ENCODE peak calls at places on chromosomes 12 and 14, in ten cellular contexts. M is stomach, N is tibial nerve, J is ovary, S is transverse colon, V is esophagus muscularis mucosa, G is A549, T is upper lobe of left lung, C is suprapubic skin, A is SK-N-SH. E is an unnamed sample.

GRCh38 chr12:52390739-52391617 is 5.5 kb upstream of the KRT84 start:
- DNase-seq in M (no peak), N (no peak), J (no peak), S (peak; percentile 22), V (no peak), G (peak; percentile 62), T (no peak), C (no peak), A (peak; percentile 44), E (peak; percentile 56)

GRCh38 chr12:57582440-57582839 is 8.6 kb upstream of the PIP4K2C start:
- DNase-seq in M (no peak), N (no peak), J (no peak), S (no peak), V (no peak), G (no peak), T (no peak), C (no peak), A (no peak), E (no peak)

GRCh38 chr14:90510208-90510607 is 113.4 kb downstream of the CALM1 start:
- DNase-seq in M (peak; percentile 88), N (no peak), J (no peak), S (peak; percentile 81), V (no peak), G (no peak), T (peak; percentile 51), C (no peak), A (no peak), E (peak; percentile 86)

GRCh38 chr12:106392746-106393145 is 35.2 kb downstream of the POLR3B start:
- DNase-seq in M (no peak), N (no peak), J (no peak), S (no peak), V (no peak), G (no peak), T (no peak), C (no peak), A (no peak), E (no peak)

GRCh38 chr12:53505086-53505485 is 2.2 kb downstream of the NPFF start:
- DNase-seq in M (no peak), N (no peak), J (peak; percentile 35), S (no peak), V (no peak), G (no peak), T (no peak), C (no peak), A (no peak), E (no peak)

GRCh38 chr12:103278329-103278728 is 217.4 kb downstream of the C12orf42 start:
- DNase-seq in M (no peak), N (no peak), J (no peak), S (no peak), V (no peak), G (no peak), T (no peak), C (no peak), A (no peak), E (no peak)

GRCh38 chr12:3816266-3816665 is 56.9 kb downstream of the PARP11 start:
- DNase-seq in M (no peak), N (no peak), J (no peak), S (no peak), V (no peak), G (no peak), T (no peak), C (no peak), A (no peak), E (no peak)

GRCh38 chr14:72855913-72856312 is 38.0 kb downstream of the DPF3 start:
- DNase-seq in M (no peak), N (no peak), J (no peak), S (peak; percentile 55), V (no peak), G (no peak), T (no peak), C (no peak), A (no peak), E (no peak)

GRCh38 chr12:115941362-115941761 is 336.1 kb downstream of the MED13L start:
- DNase-seq in M (no peak), N (no peak), J (no peak), S (no peak), V (peak; percentile 64), G (no peak), T (no peak), C (no peak), A (no peak), E (no peak)

GRCh38 chr12:112964067-112964670 is 14.2 kb upstream of the OAS2 start:
- DNase-seq in M (no peak), N (no peak), J (no peak), S (no peak), V (no peak), G (no peak), T (no peak), C (no peak), A (no peak), E (no peak)

GRCh38 chr14:78090820-78091219 is 79.4 kb upstream of the NRXN3 start:
- DNase-seq in M (no peak), N (no peak), J (no peak), S (no peak), V (no peak), G (no peak), T (no peak), C (peak; percentile 40), A (no peak), E (no peak)

GRCh38 chr14:96741151-96741977 is 55.8 kb upstream of the VRK1 start:
- DNase-seq in M (peak; percentile 68), N (no peak), J (peak; percentile 28), S (peak; percentile 49), V (no peak), G (peak; percentile 64), T (peak; percentile 59), C (no peak), A (peak; percentile 91), E (peak; percentile 67)

GRCh38 chr14:99255621-99256482 is 16.1 kb downstream of the BCL11B start:
- DNase-seq in M (no peak), N (no peak), J (no peak), S (no peak), V (no peak), G (no peak), T (no peak), C (no peak), A (no peak), E (no peak)
- TF ChIP-seq EP300 in M (no peak), N (no peak), J (no peak), S (no peak), V (no peak), G (no peak), T (no peak), C (no peak), A (no peak), E (no peak)

DNA sequence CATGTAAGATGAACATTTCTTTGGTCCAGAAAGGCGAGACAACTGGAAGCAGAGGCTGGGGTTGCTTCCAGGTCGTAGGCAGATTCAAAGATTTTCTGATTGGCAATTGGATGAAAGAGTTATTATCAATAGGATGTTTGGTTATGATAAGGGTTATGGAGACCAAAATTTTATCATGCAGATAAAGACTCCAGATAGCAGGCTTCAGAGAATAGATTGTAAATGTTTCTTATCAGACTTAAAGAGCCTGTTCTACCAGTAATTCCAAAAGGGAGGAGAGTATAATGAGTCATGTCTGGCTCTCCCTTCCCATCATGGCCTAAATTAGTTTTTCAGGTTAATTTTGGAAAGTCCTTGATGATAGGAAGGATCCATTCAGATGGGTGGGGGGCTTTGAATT is 55.6 kb downstream of the C14orf39 start:
- DNase-seq in M (no peak), N (no peak), J (no peak), S (no peak), V (no peak), G (no peak), T (no peak), C (no peak), A (no peak), E (no peak)
- H3K4me3 ChIP-seq in M (no peak overlapping the region), N (no peak overlapping the region), J (no peak overlapping the region), S (no peak overlapping the region), V (no peak overlapping the region), G (no peak overlapping the region), T (no peak overlapping the region), C (no peak overlapping the region), A (no peak overlapping the region), E (no peak overlapping the region)

GRCh38 chr14:59017285-59017965 is 171.0 kb upstream of the DAAM1 start:
- DNase-seq in M (no peak), N (no peak), J (no peak), S (no peak), V (no peak), G (no peak), T (no peak), C (no peak), A (no peak), E (no peak)

GRCh38 chr14:59020382-59020781 is 168.1 kb upstream of the DAAM1 start:
- DNase-seq in M (no peak), N (no peak), J (no peak), S (no peak), V (no peak), G (no peak), T (no peak), C (no peak), A (peak; percentile 8), E (no peak)

GRCh38 chr14:59018460-59018859 is 170.0 kb upstream of the DAAM1 start:
- DNase-seq in M (no peak), N (no peak), J (no peak), S (no peak), V (no peak), G (no peak), T (no peak), C (no peak), A (no peak), E (no peak)

GRCh38 chr14:59022144-59022543 is 166.3 kb upstream of the DAAM1 start:
- DNase-seq in M (no peak), N (no peak), J (no peak), S (no peak), V (no peak), G (no peak), T (no peak), C (no peak), A (no peak), E (no peak)

GRCh38 chr14:59018978-59019377 is 169.5 kb upstream of the DAAM1 start:
- DNase-seq in M (no peak), N (no peak), J (no peak), S (no peak), V (no peak), G (no peak), T (no peak), C (no peak), A (no peak), E (no peak)
- TF ChIP-seq EP300 in M (no peak), N (no peak), J (no peak), S (no peak), V (no peak), G (no peak), T (no peak), C (no peak), A (no peak), E (no peak)

DNA sequence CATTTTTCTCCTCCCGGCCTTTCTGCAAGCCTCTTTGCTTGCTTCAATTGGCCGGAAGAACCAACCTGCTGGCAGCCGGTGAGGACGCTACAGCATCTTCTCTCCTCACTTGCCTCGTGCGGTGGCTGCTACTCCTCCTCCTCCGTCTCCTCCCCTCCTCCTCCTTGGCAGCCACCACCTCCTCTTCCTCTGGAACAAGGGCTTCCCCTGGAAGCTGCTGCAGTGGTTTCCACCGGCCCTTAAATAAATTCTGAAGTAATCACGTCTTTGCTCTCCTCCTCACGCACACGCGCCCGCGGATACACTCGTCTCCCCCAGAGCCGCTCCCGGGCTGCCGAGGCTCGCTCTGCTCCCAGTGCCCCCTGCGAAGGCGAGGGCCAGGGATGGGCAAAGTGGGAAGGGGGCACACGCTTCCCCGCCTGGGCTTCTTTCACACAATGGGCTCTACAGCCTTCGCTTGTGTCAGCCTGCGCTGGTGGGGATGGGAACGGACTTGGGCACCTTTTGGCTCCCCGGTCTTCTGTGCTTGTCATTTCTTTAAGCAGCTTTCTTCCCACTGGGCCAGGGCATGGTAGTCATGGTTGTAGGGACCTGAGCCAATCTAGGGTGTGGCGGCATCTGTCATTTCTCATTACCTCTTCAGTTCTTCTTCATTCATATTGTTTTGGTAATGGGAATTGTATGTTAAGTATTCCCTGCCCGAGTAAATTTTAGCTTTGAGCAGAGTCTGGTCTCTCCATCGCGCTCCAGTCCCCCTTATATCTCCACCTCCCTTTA is at the start of gene PPFIA2:
- DNase-seq in M (no peak), N (no peak), J (peak; percentile 50), S (no peak), V (no peak), G (no peak), T (peak; percentile 22), C (peak; percentile 74), A (peak; percentile 60), E (peak; percentile 58)
- H3K4me3 ChIP-seq in M (peak within 1 kb of the TSS; percentile 60), N (peak within 1 kb of the TSS; percentile 57), J (peak within 1 kb of the TSS; percentile 28), S (peak within 1 kb of the TSS; percentile 29), V (peak within 1 kb of the TSS; percentile 55), G (peak within 1 kb of the TSS; percentile 48), T (peak within 1 kb of the TSS; percentile 50), C (peak within 1 kb of the TSS; percentile 51), A (peak within 1 kb of the TSS; percentile 48), E (peak within 1 kb of the TSS; percentile 19)